ENCODE peak calls at places on chromosomes 7 and 10, in ten cellular contexts. S is breast epithelium, W is PC-3, E is left lung, D is tibial nerve, V is ovary, A is psoas muscle, N is neural progenitor cell, H is H9, I is A549. L is an unnamed sample. For H3K4me1, the result is how much of the 10 kb centered on the place peaks cover.

GRCh38 chr10:28906011-28906411 is 228.7 kb downstream of the BAMBI start:
- DNase-seq in H (no peak), E (no peak), D (no peak), W (no peak), S (no peak), N (no peak), I (no peak), A (no peak), V (no peak), L (no peak)

GRCh38 chr7:131188367-131189339 is 139.0 kb upstream of the MKLN1 start:
- DNase-seq in N (no peak), S (no peak), D (no peak), A (peak), I (peak), E (no peak), W (peak), H (no peak), V (no peak), L (peak)

GRCh38 chr10:70849582-70850016 is 33.9 kb downstream of the SGPL1 start:
- DNase-seq in A (no peak), W (peak), I (peak), S (no peak), N (no peak), H (no peak), E (no peak), D (no peak), V (no peak), L (no peak)

GRCh38 chr10:81095238-81095637 is 557.5 kb downstream of the SH2D4B start:
- DNase-seq in H (no peak), V (no peak), W (no peak), N (no peak), E (no peak), D (no peak), I (no peak), A (no peak), S (no peak), L (no peak)

GRCh38 chr10:2303169-2303568 is 565.8 kb upstream of the ADARB2 start:
- DNase-seq in H (no peak), V (no peak), A (no peak), I (no peak), W (no peak), N (no peak), S (no peak), D (no peak), E (no peak), L (no peak)

GRCh38 chr7:27145884-27146401 is 1.6 kb downstream of the HOXA6 start:
- DNase-seq in H (no peak), W (no peak), D (no peak), E (no peak), I (no peak), V (no peak), S (peak), N (no peak), A (no peak), L (no peak)

GRCh38 chr10:34433241-34434076 is 381.6 kb downstream of the PARD3 start:
- DNase-seq in A (no peak), H (no peak), S (no peak), D (no peak), W (no peak), I (no peak), E (no peak), V (no peak), N (no peak), L (no peak)

GRCh38 chr10:29496341-29497162 is 138.2 kb downstream of the SVIL start:
- DNase-seq in I (peak), S (peak), N (peak), H (peak), D (peak), E (peak), A (peak), W (peak), V (peak), L (peak)

GRCh38 chr10:56360583-56360966 is 484 bp downstream of the ZWINT start:
- DNase-seq in N (no peak), H (no peak), E (no peak), A (no peak), D (no peak), V (no peak), S (no peak), W (no peak), I (no peak), L (no peak)

GRCh38 chr10:107986571-107986970 is 822.1 kb upstream of the SORCS1 start:
- DNase-seq in D (no peak), N (no peak), V (no peak), S (no peak), W (no peak), A (no peak), I (no peak), H (no peak), E (no peak), L (no peak)

GRCh38 chr7:129213828-129214227 is 11.0 kb upstream of the AHCYL2 start:
- DNase-seq in E (no peak), V (no peak), A (no peak), D (no peak), I (peak), H (peak), N (peak), W (peak), S (peak), L (no peak)

GRCh38 chr10:132446661-132447445 is 49.9 kb downstream of the PWWP2B start:
- DNase-seq in D (no peak), E (peak), H (no peak), I (peak), V (peak), S (no peak), N (no peak), A (no peak), W (peak), L (no peak)

GRCh38 chr10:43355749-43356371 is 15.6 kb upstream of the FXYD4 start:
- DNase-seq in S (no peak), I (peak), D (no peak), N (no peak), E (no peak), A (no peak), V (no peak), W (peak), H (no peak), L (no peak)

GRCh38 chr10:86003201-86003621 is 363.4 kb downstream of the GRID1 start:
- DNase-seq in E (no peak), N (no peak), A (no peak), V (no peak), H (no peak), D (no peak), S (no peak), W (no peak), I (no peak), L (no peak)

GRCh38 chr7:139620676-139621344 is 97.3 kb downstream of the CLEC2L start:
- DNase-seq in H (peak), E (no peak), A (peak), I (peak), V (no peak), N (peak), D (no peak), S (no peak), W (peak), L (no peak)

GRCh38 chr7:8823486-8823885 is 390.1 kb downstream of the NXPH1 start:
- DNase-seq in I (peak), H (no peak), W (no peak), A (no peak), E (no peak), N (no peak), S (no peak), V (no peak), D (no peak), L (no peak)

GRCh38 chr10:129506101-129506797 is 39.2 kb downstream of the MGMT start:
- DNase-seq in V (no peak), H (no peak), W (no peak), D (no peak), E (no peak), N (no peak), I (no peak), S (no peak), A (no peak), L (no peak)

GRCh38 chr10:34172936-34173533 is 642.1 kb downstream of the PARD3 start:
- DNase-seq in D (no peak), A (no peak), S (no peak), E (no peak), W (peak), I (no peak), N (no peak), H (no peak), V (no peak), L (no peak)

GRCh38 chr7:137453356-137453755 is 109.8 kb upstream of the PTN start:
- DNase-seq in I (no peak), D (no peak), S (no peak), N (no peak), V (no peak), E (no peak), H (no peak), W (no peak), A (no peak), L (no peak)

GRCh38 chr10:47294501-47294900 is 5.5 kb upstream of the GDF10 start:
- DNase-seq in N (no peak), S (no peak), I (no peak), W (no peak), E (no peak), A (no peak), H (peak), V (no peak), D (no peak), L (peak)

GRCh38 chr10:60350400-60350799 is 39.3 kb downstream of the ANK3 start:
- DNase-seq in D (no peak), E (no peak), S (no peak), N (no peak), W (peak), H (no peak), I (no peak), A (no peak), V (no peak), L (no peak)

GRCh38 chr7:47258798-47259197 is 323.1 kb downstream of the TNS3 start:
- DNase-seq in I (no peak), A (no peak), H (no peak), W (peak), S (no peak), E (no peak), N (no peak), D (no peak), V (no peak), L (no peak)

GRCh38 chr7:17758008-17758407 is 182.3 kb downstream of the SNX13 start:
- DNase-seq in W (no peak), I (no peak), H (no peak), E (no peak), A (no peak), V (no peak), N (no peak), S (no peak), D (no peak), L (no peak)

GRCh38 chr7:98213296-98213873 is 2.1 kb downstream of the BHLHA15 start:
- DNase-seq in S (no peak), W (no peak), D (no peak), I (no peak), N (no peak), V (no peak), E (peak), A (no peak), H (no peak), L (peak)

GRCh38 chr10:132914732-132915131 is 27.6 kb downstream of the CFAP46 start:
- DNase-seq in E (peak), A (no peak), D (no peak), H (no peak), W (no peak), N (no peak), V (no peak), S (no peak), I (no peak), L (no peak)

GRCh38 chr10:33509231-33509871 is 174.9 kb upstream of the NRP1 start:
- DNase-seq in A (peak), V (no peak), N (no peak), I (peak), W (peak), E (no peak), H (no peak), D (peak), S (peak), L (peak)

GRCh38 chr10:77636286-77636966 is 1.2 kb downstream of the KCNMA1 start:
- DNase-seq in I (no peak), S (no peak), W (no peak), E (peak), D (no peak), V (no peak), H (peak), A (no peak), N (peak), L (peak)

GRCh38 chr10:127354992-127355391 is 158.6 kb upstream of the INSYN2A start:
- DNase-seq in H (no peak), I (no peak), D (no peak), A (no peak), E (no peak), N (no peak), W (no peak), S (no peak), V (no peak), L (no peak)

GRCh38 chr10:44306147-44306710 is 78.7 kb downstream of the CXCL12 start:
- DNase-seq in S (no peak), W (peak), N (no peak), V (no peak), I (peak), A (no peak), D (no peak), E (no peak), H (no peak), L (no peak)

GRCh38 chr10:81116990-81117389 is 579.3 kb downstream of the SH2D4B start:
- DNase-seq in D (no peak), H (no peak), V (no peak), S (no peak), N (no peak), E (no peak), I (peak), W (no peak), A (no peak), L (no peak)

GRCh38 chr10:101346177-101346576 is 7.8 kb upstream of the BTRC start:
- DNase-seq in W (peak), V (no peak), E (no peak), D (no peak), A (no peak), S (no peak), N (no peak), H (no peak), I (no peak), L (no peak)
- TF ChIP-seq CTCF in W (no peak), V (no peak), E (no peak), D (no peak), A (no peak), S (no peak), N (no peak), H (no peak), I (no peak), L (no peak)

GRCh38 chr10:11110499-11110898 is 92.8 kb downstream of the CELF2 start:
- DNase-seq in D (no peak), E (no peak), H (no peak), I (no peak), V (no peak), S (no peak), A (no peak), N (peak), W (no peak), L (no peak)
- H3K4me1 ChIP-seq in D (under half), E (under half), H (under half), I (under half), V (under half), S (under half), A (under half), N (under half), W (under half), L (under half)

GRCh38 chr10:17222329-17222728 is 5.7 kb upstream of the VIM start:
- DNase-seq in S (no peak), I (no peak), W (no peak), H (no peak), A (no peak), D (no peak), V (no peak), N (no peak), E (no peak), L (no peak)
- H3K27ac ChIP-seq in S (no peak), I (peak), W (no peak), H (no peak), A (no peak), D (peak), V (no peak), N (no peak), E (no peak), L (no peak)

GRCh38 chr10:106980711-106981460 is 183.6 kb downstream of the SORCS1 start:
- DNase-seq in A (no peak), E (no peak), V (no peak), W (no peak), I (no peak), N (peak), H (no peak), S (no peak), D (no peak), L (no peak)
- TF ChIP-seq CTCF in A (no peak), E (no peak), V (no peak), W (no peak), I (no peak), N (no peak), H (no peak), S (no peak), D (peak), L (no peak)

DNA sequence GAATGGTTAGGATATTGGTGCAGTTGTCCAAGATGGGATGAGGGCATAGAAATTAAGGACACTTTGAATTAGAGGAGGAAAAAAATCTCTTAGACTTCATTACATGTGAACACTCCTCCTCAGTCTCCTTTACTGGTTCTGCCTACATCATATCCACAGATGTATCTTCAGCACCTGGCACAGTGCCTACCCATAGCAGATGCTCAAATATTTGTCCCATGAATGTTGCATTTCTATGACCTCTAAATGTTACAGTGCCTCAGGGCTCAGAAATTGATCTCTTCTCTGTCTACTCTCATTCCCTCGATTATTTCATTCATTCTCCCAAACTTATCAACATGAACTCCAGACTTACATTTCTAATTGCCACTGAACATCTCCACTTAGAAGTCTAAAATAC is 17.1 kb downstream of the CNNM1 start:
- DNase-seq in D (no peak), I (peak), E (no peak), S (no peak), W (peak), H (no peak), V (no peak), A (no peak), N (no peak), L (no peak)
- H3K4me1 ChIP-seq in D (under half), I (half or more), E (under half), S (under half), W (under half), H (under half), V (under half), A (under half), N (under half), L (under half)